ENCODE peak calls at places on chromosomes 16 and 17, in five cellular contexts. Y is lower lobe of right lung, Q is endothelial cell of umbilical vein, N is A549, P is left lung. G is an unnamed sample.

GRCh38 chr16:3577302-3577752 is at the start of gene NLRC3:
- DNase-seq in Y (no peak), Q (peak; percentile 22), N (no peak), P (peak; percentile 72), G (no peak)

GRCh38 chr17:34255381-34255732 is 272 bp downstream of the CCL2 start:
- DNase-seq in Y (no peak), Q (no peak), N (no peak), P (no peak), G (no peak)

GRCh38 chr17:81733507-81734404 is 21.7 kb downstream of the SLC25A10 start:
- DNase-seq in Y (peak; percentile 89), Q (peak; percentile 55), N (peak; percentile 82), P (peak; percentile 97), G (peak; percentile 52)

GRCh38 chr16:76816475-76816874 is 374.5 kb upstream of the MON1B start:
- DNase-seq in Y (no peak), Q (no peak), N (no peak), P (no peak), G (no peak)

GRCh38 chr17:7224110-7224509 is 4.4 kb downstream of the ACADVL start:
- DNase-seq in Y (no peak), Q (no peak), N (no peak), P (no peak), G (no peak)

GRCh38 chr16:68859827-68860226 is 16.5 kb downstream of the TANGO6 start:
- DNase-seq in Y (no peak), Q (no peak), N (no peak), P (no peak), G (no peak)

GRCh38 chr16:4203748-4204147 is 38.1 kb downstream of the SRL start:
- DNase-seq in Y (no peak), Q (no peak), N (no peak), P (no peak), G (no peak)

GRCh38 chr17:29495011-29495410 is 71.8 kb downstream of the ABHD15 start:
- DNase-seq in Y (no peak), Q (no peak), N (no peak), P (no peak), G (peak; percentile 31)

GRCh38 chr16:69522732-69523404 is 42.9 kb upstream of the NFAT5 start:
- DNase-seq in Y (no peak), Q (no peak), N (peak; percentile 76), P (no peak), G (no peak)

GRCh38 chr17:62724398-62725146 is 83.5 kb downstream of the MARCHF10 start:
- DNase-seq in Y (no peak), Q (no peak), N (no peak), P (no peak), G (no peak)

GRCh38 chr17:49989518-49989880 is 5.5 kb downstream of the DLX3 start:
- DNase-seq in Y (no peak), Q (no peak), N (no peak), P (no peak), G (no peak)

DNA sequence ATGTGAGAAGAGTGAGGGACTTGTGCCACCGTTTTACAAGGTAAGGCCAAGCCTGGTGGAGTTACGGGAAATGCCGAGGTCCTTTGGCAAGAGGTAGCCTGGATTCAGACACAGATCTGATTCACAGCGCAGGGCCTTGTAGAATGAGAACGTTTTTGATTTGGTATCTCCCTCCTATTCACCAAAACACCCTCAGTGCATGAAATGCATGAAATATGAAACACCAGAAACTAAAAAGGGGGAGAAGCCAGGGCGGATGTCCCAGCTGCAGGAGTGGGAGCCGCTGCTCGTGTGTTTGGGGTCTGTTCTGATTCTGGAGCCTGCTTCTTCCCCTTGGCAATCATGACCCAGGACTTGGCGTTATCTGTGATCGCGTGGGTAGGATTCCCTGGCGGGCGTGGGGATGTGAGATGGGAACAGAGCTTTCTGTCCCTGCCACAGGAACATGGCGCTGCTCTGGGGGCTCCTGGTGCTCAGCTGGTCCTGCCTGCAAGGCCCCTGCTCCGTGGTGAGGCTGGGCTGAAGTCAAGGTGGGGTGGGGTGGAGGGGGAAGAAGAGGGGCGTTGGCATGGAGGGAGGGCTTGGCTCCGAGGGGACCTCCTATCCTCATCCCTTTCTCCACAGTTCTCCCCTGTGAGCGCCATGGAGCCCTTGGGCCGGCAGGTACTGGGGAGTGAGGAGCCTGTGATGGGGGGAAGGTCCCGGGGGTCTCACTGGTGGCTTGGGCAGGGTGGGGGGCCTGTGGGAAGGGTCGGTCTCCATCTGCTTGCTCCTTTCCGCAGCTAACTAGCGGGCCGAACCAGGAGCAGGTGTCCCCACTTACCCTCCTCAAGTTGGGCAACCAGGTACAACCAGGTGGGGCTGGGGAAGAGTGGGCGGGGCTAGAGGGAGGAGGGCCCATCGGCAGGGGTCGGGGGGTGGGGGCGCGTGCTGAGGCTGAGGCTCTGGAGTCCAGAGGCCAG is 2.2 kb downstream of the SERPINF2 start:
- DNase-seq in Y (no peak), Q (no peak), N (no peak), P (no peak), G (no peak)
- H3K4me3 ChIP-seq in Y (no peak overlapping the region), Q (no peak overlapping the region), N (no peak overlapping the region), P (no peak overlapping the region), G (no peak overlapping the region)

GRCh38 chr17:31060814-31061550 is 33.8 kb upstream of the NF1 start:
- DNase-seq in Y (no peak), Q (no peak), N (no peak), P (no peak), G (no peak)

GRCh38 chr17:31064707-31065106 is 30.1 kb upstream of the NF1 start:
- DNase-seq in Y (no peak), Q (no peak), N (no peak), P (no peak), G (no peak)

GRCh38 chr17:31058958-31059357 is 35.8 kb upstream of the NF1 start:
- DNase-seq in Y (no peak), Q (no peak), N (no peak), P (no peak), G (no peak)

DNA sequence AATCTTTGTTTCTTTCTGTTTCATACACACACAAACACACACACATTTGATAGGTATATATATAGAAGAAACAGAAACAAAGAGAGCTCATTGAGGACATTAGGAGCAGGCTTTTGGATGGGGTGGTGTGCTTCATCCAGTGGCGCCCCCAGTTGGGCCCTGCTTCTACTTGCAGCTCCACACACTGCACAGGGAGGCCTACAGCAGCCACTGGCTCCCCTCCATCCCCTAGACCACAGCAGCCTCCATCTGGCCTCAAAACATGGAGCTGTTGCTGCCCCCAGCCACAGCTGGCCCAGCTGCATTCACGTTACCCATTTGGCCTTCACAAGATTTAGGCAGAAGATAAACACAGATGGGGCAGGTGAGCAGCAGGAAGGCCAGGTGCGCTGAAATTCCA is 33.1 kb upstream of the NF1 start:
- DNase-seq in Y (no peak), Q (no peak), N (peak; percentile 30), P (no peak), G (no peak)
- TF ChIP-seq CTCF in Y (no peak), Q (no peak), N (no peak), P (no peak), G (peak; percentile 14)

GRCh38 chr17:43530303-43531081 is 15.6 kb downstream of the ETV4 start:
- DNase-seq in Y (peak; percentile 70), Q (peak; percentile 92), N (no peak), P (peak; percentile 78), G (peak; percentile 97)
- H3K4me3 ChIP-seq in Y (peak overlapping the region; percentile 11), Q (no peak overlapping the region), N (no peak overlapping the region), P (no peak overlapping the region), G (no peak overlapping the region)

GRCh38 chr17:39974433-39974832 is 6.2 kb upstream of the PSMD3 start:
- DNase-seq in Y (no peak), Q (no peak), N (no peak), P (peak; percentile 61), G (no peak)
- TF ChIP-seq CTCF in Y (no peak), Q (no peak), N (no peak), P (no peak), G (peak; percentile 2)

DNA sequence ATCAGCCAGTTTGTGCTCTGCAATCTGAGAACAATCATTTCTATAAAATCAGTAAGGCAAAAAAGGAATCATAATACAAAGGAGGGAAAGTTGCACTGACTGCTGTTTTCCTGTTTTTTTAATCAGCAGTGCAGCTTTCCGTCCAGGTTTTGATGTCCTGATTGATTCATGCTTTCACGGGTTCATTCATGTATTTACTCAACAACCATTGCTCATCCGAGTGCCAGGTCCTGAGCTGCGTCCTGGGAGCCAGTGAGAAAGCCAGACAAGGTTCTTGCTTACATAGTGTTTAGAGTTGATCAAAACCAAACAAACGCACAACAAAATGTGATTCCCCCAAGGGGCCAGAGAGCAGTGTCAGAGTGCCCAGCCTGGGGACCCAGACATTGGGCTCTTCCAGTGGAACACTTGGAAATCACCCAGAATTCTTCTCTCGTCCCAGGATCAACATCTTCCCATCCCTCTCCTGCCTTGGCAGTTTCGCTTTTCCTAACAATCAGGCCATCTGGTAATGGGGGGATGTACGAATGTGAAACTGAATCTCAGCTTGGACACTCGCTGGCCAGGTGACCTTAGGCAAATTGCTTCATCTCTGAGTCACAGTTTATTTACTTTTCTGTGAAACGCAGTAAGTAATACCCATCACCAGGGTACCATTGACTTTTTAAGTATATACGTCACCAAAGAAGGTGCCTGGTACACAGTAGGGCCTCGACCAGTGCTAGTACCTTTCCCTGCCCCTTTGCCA is 13.3 kb upstream of the C1QL1 start:
- DNase-seq in Y (no peak), Q (peak; percentile 86), N (peak; percentile 88), P (no peak), G (peak; percentile 64)
- H3K4me3 ChIP-seq in Y (no peak overlapping the region), Q (no peak overlapping the region), N (peak overlapping the region; percentile 32), P (no peak overlapping the region), G (peak overlapping the region; percentile 3)

DNA sequence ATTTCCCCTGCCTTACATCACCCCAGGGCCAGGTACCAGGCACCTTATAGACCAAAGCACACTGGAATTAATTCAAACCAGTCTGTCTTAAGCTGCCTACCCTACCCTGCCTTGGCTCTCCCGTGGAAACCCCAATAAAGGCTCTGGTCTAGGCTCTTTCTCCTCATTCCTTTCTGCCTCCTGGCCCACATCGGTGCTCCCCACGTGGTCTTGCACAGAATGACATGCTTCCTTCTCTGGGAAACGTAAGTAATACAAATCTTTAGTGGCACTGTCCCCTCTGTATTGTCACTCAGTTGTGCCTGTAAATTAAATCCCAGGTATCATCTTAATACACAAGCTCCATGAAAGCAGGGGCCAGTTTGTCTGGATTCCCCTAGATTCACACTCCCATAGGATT is 16.6 kb downstream of the KRT25 start:
- DNase-seq in Y (no peak), Q (no peak), N (no peak), P (no peak), G (no peak)
- TF ChIP-seq CTCF in Y (no peak), Q (no peak), N (no peak), P (no peak), G (no peak)

DNA sequence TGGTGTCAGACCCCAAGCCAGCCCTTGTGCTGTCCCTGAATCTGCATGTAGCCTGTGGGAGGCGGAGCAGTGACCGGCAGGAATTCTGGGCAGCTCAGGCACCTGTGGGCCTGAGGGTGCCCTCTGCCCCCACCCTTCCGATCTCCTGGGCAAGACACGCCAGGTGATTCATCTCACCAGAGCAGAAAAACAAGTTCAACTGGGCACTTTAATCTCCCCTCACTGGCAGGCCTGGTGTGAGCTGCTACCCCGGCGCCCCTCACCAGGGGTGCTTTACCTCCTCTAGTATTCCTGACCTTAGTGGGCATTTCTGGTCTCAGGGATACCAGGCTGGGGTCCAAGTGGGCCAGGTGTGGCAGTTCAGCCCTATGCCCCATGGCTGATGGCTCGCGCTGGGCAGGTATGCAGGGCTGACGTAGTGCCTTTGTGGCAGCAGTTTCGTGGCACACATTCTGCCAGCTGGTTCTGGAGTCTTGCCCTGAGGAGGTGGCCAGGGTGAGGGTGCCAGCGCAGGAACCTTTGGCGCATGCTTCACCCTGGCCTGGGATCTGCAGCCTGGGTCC is 6.0 kb downstream of the ERBB2 start:
- DNase-seq in Y (peak; percentile 86), Q (no peak), N (no peak), P (peak; percentile 84), G (no peak)
- H3K4me3 ChIP-seq in Y (peak overlapping the region; percentile 27), Q (no peak overlapping the region), N (no peak overlapping the region), P (no peak overlapping the region), G (no peak overlapping the region)